ENCODE peak calls at places on chromosomes 16 and 17, in seven cellular contexts. One of them, this sample, is unnamed.

GRCh38 chr17:5281814-5282638 is at the start of gene RABEP1:
- DNase-seq in activated CD4-positive, CD25-positive, alpha-beta regulatory T cell: peak
- DNase-seq in activated CD4-positive, alpha-beta memory T cell treated with anti-CD3 and anti-CD28 coated beads for 36 hours: peak
- DNase-seq in stimulated activated CD4-positive, alpha-beta T cell treated with anti-CD3 and anti-CD28 coated beads, Interleukin-15, amount 100 ng/mL, for 48 hours: peak
- DNase-seq in NCI-H1436: peak
- DNase-seq in LoVo: peak
- DNase-seq in left cardiac atrium: peak
- DNase-seq in this sample: peak

GRCh38 chr16:81597079-81597658 is 152.6 kb downstream of the CMIP start:
- DNase-seq in activated CD4-positive, CD25-positive, alpha-beta regulatory T cell: no peak
- DNase-seq in activated CD4-positive, alpha-beta memory T cell treated with anti-CD3 and anti-CD28 coated beads for 36 hours: no peak
- DNase-seq in stimulated activated CD4-positive, alpha-beta T cell treated with anti-CD3 and anti-CD28 coated beads, Interleukin-15, amount 100 ng/mL, for 48 hours: no peak
- DNase-seq in NCI-H1436: no peak
- DNase-seq in LoVo: no peak
- DNase-seq in left cardiac atrium: no peak
- DNase-seq in this sample: no peak

GRCh38 chr17:74814453-74814852 is 38.3 kb upstream of the NAT9 start:
- DNase-seq in activated CD4-positive, CD25-positive, alpha-beta regulatory T cell: no peak
- DNase-seq in activated CD4-positive, alpha-beta memory T cell treated with anti-CD3 and anti-CD28 coated beads for 36 hours: peak
- DNase-seq in stimulated activated CD4-positive, alpha-beta T cell treated with anti-CD3 and anti-CD28 coated beads, Interleukin-15, amount 100 ng/mL, for 48 hours: no peak
- DNase-seq in NCI-H1436: no peak
- DNase-seq in LoVo: no peak
- DNase-seq in left cardiac atrium: no peak
- DNase-seq in this sample: no peak

GRCh38 chr17:76546556-76547182 is 6.8 kb downstream of the PRCD start:
- DNase-seq in activated CD4-positive, CD25-positive, alpha-beta regulatory T cell: no peak
- DNase-seq in activated CD4-positive, alpha-beta memory T cell treated with anti-CD3 and anti-CD28 coated beads for 36 hours: no peak
- DNase-seq in stimulated activated CD4-positive, alpha-beta T cell treated with anti-CD3 and anti-CD28 coated beads, Interleukin-15, amount 100 ng/mL, for 48 hours: no peak
- DNase-seq in NCI-H1436: no peak
- DNase-seq in LoVo: no peak
- DNase-seq in left cardiac atrium: no peak
- DNase-seq in this sample: no peak

GRCh38 chr17:58156839-58157803 is 8.9 kb downstream of the OR4D1 start:
- DNase-seq in activated CD4-positive, CD25-positive, alpha-beta regulatory T cell: peak
- DNase-seq in activated CD4-positive, alpha-beta memory T cell treated with anti-CD3 and anti-CD28 coated beads for 36 hours: peak
- DNase-seq in stimulated activated CD4-positive, alpha-beta T cell treated with anti-CD3 and anti-CD28 coated beads, Interleukin-15, amount 100 ng/mL, for 48 hours: peak
- DNase-seq in NCI-H1436: peak
- DNase-seq in LoVo: no peak
- DNase-seq in left cardiac atrium: peak
- DNase-seq in this sample: no peak

GRCh38 chr16:81661082-81661481 is 118.0 kb upstream of the PLCG2 start:
- DNase-seq in activated CD4-positive, CD25-positive, alpha-beta regulatory T cell: no peak
- DNase-seq in activated CD4-positive, alpha-beta memory T cell treated with anti-CD3 and anti-CD28 coated beads for 36 hours: no peak
- DNase-seq in stimulated activated CD4-positive, alpha-beta T cell treated with anti-CD3 and anti-CD28 coated beads, Interleukin-15, amount 100 ng/mL, for 48 hours: no peak
- DNase-seq in NCI-H1436: no peak
- DNase-seq in LoVo: no peak
- DNase-seq in left cardiac atrium: no peak
- DNase-seq in this sample: no peak

GRCh38 chr16:76182092-76182635 is 95.0 kb upstream of the CNTNAP4 start:
- DNase-seq in activated CD4-positive, CD25-positive, alpha-beta regulatory T cell: no peak
- DNase-seq in activated CD4-positive, alpha-beta memory T cell treated with anti-CD3 and anti-CD28 coated beads for 36 hours: no peak
- DNase-seq in stimulated activated CD4-positive, alpha-beta T cell treated with anti-CD3 and anti-CD28 coated beads, Interleukin-15, amount 100 ng/mL, for 48 hours: no peak
- DNase-seq in NCI-H1436: no peak
- DNase-seq in LoVo: no peak
- DNase-seq in left cardiac atrium: no peak
- DNase-seq in this sample: no peak

GRCh38 chr17:82848022-82848592 is 8.3 kb upstream of the ZNF750 start:
- DNase-seq in activated CD4-positive, CD25-positive, alpha-beta regulatory T cell: peak
- DNase-seq in activated CD4-positive, alpha-beta memory T cell treated with anti-CD3 and anti-CD28 coated beads for 36 hours: peak
- DNase-seq in stimulated activated CD4-positive, alpha-beta T cell treated with anti-CD3 and anti-CD28 coated beads, Interleukin-15, amount 100 ng/mL, for 48 hours: no peak
- DNase-seq in NCI-H1436: no peak
- DNase-seq in LoVo: peak
- DNase-seq in left cardiac atrium: no peak
- DNase-seq in this sample: peak

GRCh38 chr17:76141212-76142043 is at the start of gene FOXJ1:
- DNase-seq in activated CD4-positive, CD25-positive, alpha-beta regulatory T cell: peak
- DNase-seq in activated CD4-positive, alpha-beta memory T cell treated with anti-CD3 and anti-CD28 coated beads for 36 hours: peak
- DNase-seq in stimulated activated CD4-positive, alpha-beta T cell treated with anti-CD3 and anti-CD28 coated beads, Interleukin-15, amount 100 ng/mL, for 48 hours: peak
- DNase-seq in NCI-H1436: peak
- DNase-seq in LoVo: peak
- DNase-seq in left cardiac atrium: peak
- DNase-seq in this sample: peak

GRCh38 chr16:55711959-55712876 is 56.4 kb downstream of the SLC6A2 start:
- DNase-seq in activated CD4-positive, CD25-positive, alpha-beta regulatory T cell: peak
- DNase-seq in activated CD4-positive, alpha-beta memory T cell treated with anti-CD3 and anti-CD28 coated beads for 36 hours: peak
- DNase-seq in stimulated activated CD4-positive, alpha-beta T cell treated with anti-CD3 and anti-CD28 coated beads, Interleukin-15, amount 100 ng/mL, for 48 hours: peak
- DNase-seq in NCI-H1436: peak
- DNase-seq in LoVo: peak
- DNase-seq in left cardiac atrium: peak
- DNase-seq in this sample: no peak

GRCh38 chr17:17994770-17995169 is 22.1 kb downstream of the DRC3 start:
- DNase-seq in activated CD4-positive, CD25-positive, alpha-beta regulatory T cell: no peak
- DNase-seq in activated CD4-positive, alpha-beta memory T cell treated with anti-CD3 and anti-CD28 coated beads for 36 hours: no peak
- DNase-seq in stimulated activated CD4-positive, alpha-beta T cell treated with anti-CD3 and anti-CD28 coated beads, Interleukin-15, amount 100 ng/mL, for 48 hours: no peak
- DNase-seq in NCI-H1436: no peak
- DNase-seq in LoVo: no peak
- DNase-seq in left cardiac atrium: no peak
- DNase-seq in this sample: peak

GRCh38 chr17:63774982-63775290 is 966 bp downstream of the DDX42 start:
- DNase-seq in activated CD4-positive, CD25-positive, alpha-beta regulatory T cell: no peak
- DNase-seq in activated CD4-positive, alpha-beta memory T cell treated with anti-CD3 and anti-CD28 coated beads for 36 hours: peak
- DNase-seq in stimulated activated CD4-positive, alpha-beta T cell treated with anti-CD3 and anti-CD28 coated beads, Interleukin-15, amount 100 ng/mL, for 48 hours: no peak
- DNase-seq in NCI-H1436: no peak
- DNase-seq in LoVo: no peak
- DNase-seq in left cardiac atrium: no peak
- DNase-seq in this sample: no peak

GRCh38 chr17:41579484-41580243 is 7.0 kb downstream of the KRT14 start:
- DNase-seq in activated CD4-positive, CD25-positive, alpha-beta regulatory T cell: peak
- DNase-seq in activated CD4-positive, alpha-beta memory T cell treated with anti-CD3 and anti-CD28 coated beads for 36 hours: peak
- DNase-seq in stimulated activated CD4-positive, alpha-beta T cell treated with anti-CD3 and anti-CD28 coated beads, Interleukin-15, amount 100 ng/mL, for 48 hours: peak
- DNase-seq in NCI-H1436: peak
- DNase-seq in LoVo: peak
- DNase-seq in left cardiac atrium: peak
- DNase-seq in this sample: peak

GRCh38 chr17:32126325-32126724 is 16.0 kb upstream of the RHOT1 start:
- DNase-seq in activated CD4-positive, CD25-positive, alpha-beta regulatory T cell: no peak
- DNase-seq in activated CD4-positive, alpha-beta memory T cell treated with anti-CD3 and anti-CD28 coated beads for 36 hours: no peak
- DNase-seq in stimulated activated CD4-positive, alpha-beta T cell treated with anti-CD3 and anti-CD28 coated beads, Interleukin-15, amount 100 ng/mL, for 48 hours: no peak
- DNase-seq in NCI-H1436: no peak
- DNase-seq in LoVo: no peak
- DNase-seq in left cardiac atrium: no peak
- DNase-seq in this sample: no peak

GRCh38 chr17:5785867-5786509 is 201.7 kb upstream of the NLRP1 start:
- DNase-seq in activated CD4-positive, CD25-positive, alpha-beta regulatory T cell: no peak
- DNase-seq in activated CD4-positive, alpha-beta memory T cell treated with anti-CD3 and anti-CD28 coated beads for 36 hours: no peak
- DNase-seq in stimulated activated CD4-positive, alpha-beta T cell treated with anti-CD3 and anti-CD28 coated beads, Interleukin-15, amount 100 ng/mL, for 48 hours: no peak
- DNase-seq in NCI-H1436: no peak
- DNase-seq in LoVo: no peak
- DNase-seq in left cardiac atrium: no peak
- DNase-seq in this sample: no peak

GRCh38 chr17:44159519-44160210 is 10.8 kb upstream of the ASB16 start:
- DNase-seq in activated CD4-positive, CD25-positive, alpha-beta regulatory T cell: peak
- DNase-seq in activated CD4-positive, alpha-beta memory T cell treated with anti-CD3 and anti-CD28 coated beads for 36 hours: peak
- DNase-seq in stimulated activated CD4-positive, alpha-beta T cell treated with anti-CD3 and anti-CD28 coated beads, Interleukin-15, amount 100 ng/mL, for 48 hours: no peak
- DNase-seq in NCI-H1436: no peak
- DNase-seq in LoVo: no peak
- DNase-seq in left cardiac atrium: no peak
- DNase-seq in this sample: no peak

GRCh38 chr17:66678061-66678460 is 156.9 kb upstream of the CACNG5 start:
- DNase-seq in activated CD4-positive, CD25-positive, alpha-beta regulatory T cell: no peak
- DNase-seq in activated CD4-positive, alpha-beta memory T cell treated with anti-CD3 and anti-CD28 coated beads for 36 hours: no peak
- DNase-seq in stimulated activated CD4-positive, alpha-beta T cell treated with anti-CD3 and anti-CD28 coated beads, Interleukin-15, amount 100 ng/mL, for 48 hours: no peak
- DNase-seq in NCI-H1436: no peak
- DNase-seq in LoVo: no peak
- DNase-seq in left cardiac atrium: no peak
- DNase-seq in this sample: no peak

GRCh38 chr16:47492428-47493357 is 31.6 kb downstream of the PHKB start:
- DNase-seq in activated CD4-positive, CD25-positive, alpha-beta regulatory T cell: no peak
- DNase-seq in activated CD4-positive, alpha-beta memory T cell treated with anti-CD3 and anti-CD28 coated beads for 36 hours: no peak
- DNase-seq in stimulated activated CD4-positive, alpha-beta T cell treated with anti-CD3 and anti-CD28 coated beads, Interleukin-15, amount 100 ng/mL, for 48 hours: no peak
- DNase-seq in NCI-H1436: no peak
- DNase-seq in LoVo: no peak
- DNase-seq in left cardiac atrium: peak
- DNase-seq in this sample: peak

GRCh38 chr17:67125924-67126323 is 81.6 kb downstream of the CACNG1 start:
- DNase-seq in activated CD4-positive, CD25-positive, alpha-beta regulatory T cell: no peak
- DNase-seq in activated CD4-positive, alpha-beta memory T cell treated with anti-CD3 and anti-CD28 coated beads for 36 hours: no peak
- DNase-seq in stimulated activated CD4-positive, alpha-beta T cell treated with anti-CD3 and anti-CD28 coated beads, Interleukin-15, amount 100 ng/mL, for 48 hours: no peak
- DNase-seq in NCI-H1436: no peak
- DNase-seq in LoVo: no peak
- DNase-seq in left cardiac atrium: no peak
- DNase-seq in this sample: no peak

GRCh38 chr17:3870871-3871306 is 22.0 kb downstream of the CAMKK1 start:
- DNase-seq in activated CD4-positive, CD25-positive, alpha-beta regulatory T cell: no peak
- DNase-seq in activated CD4-positive, alpha-beta memory T cell treated with anti-CD3 and anti-CD28 coated beads for 36 hours: no peak
- DNase-seq in stimulated activated CD4-positive, alpha-beta T cell treated with anti-CD3 and anti-CD28 coated beads, Interleukin-15, amount 100 ng/mL, for 48 hours: no peak
- DNase-seq in NCI-H1436: no peak
- DNase-seq in LoVo: no peak
- DNase-seq in left cardiac atrium: peak
- DNase-seq in this sample: no peak

GRCh38 chr16:90044111-90044551 is 24.9 kb upstream of the DBNDD1 start:
- DNase-seq in activated CD4-positive, CD25-positive, alpha-beta regulatory T cell: no peak
- DNase-seq in activated CD4-positive, alpha-beta memory T cell treated with anti-CD3 and anti-CD28 coated beads for 36 hours: no peak
- DNase-seq in stimulated activated CD4-positive, alpha-beta T cell treated with anti-CD3 and anti-CD28 coated beads, Interleukin-15, amount 100 ng/mL, for 48 hours: no peak
- DNase-seq in NCI-H1436: no peak
- DNase-seq in LoVo: peak
- DNase-seq in left cardiac atrium: no peak
- DNase-seq in this sample: peak

GRCh38 chr17:79213305-79213704 is 138.7 kb downstream of the ENGASE start:
- DNase-seq in activated CD4-positive, CD25-positive, alpha-beta regulatory T cell: no peak
- DNase-seq in activated CD4-positive, alpha-beta memory T cell treated with anti-CD3 and anti-CD28 coated beads for 36 hours: no peak
- DNase-seq in stimulated activated CD4-positive, alpha-beta T cell treated with anti-CD3 and anti-CD28 coated beads, Interleukin-15, amount 100 ng/mL, for 48 hours: no peak
- DNase-seq in NCI-H1436: no peak
- DNase-seq in LoVo: no peak
- DNase-seq in left cardiac atrium: no peak
- DNase-seq in this sample: no peak